ENCODE peak calls at places on chromosomes 3 and 15, in eight cellular contexts. P is OCI-LY7, F is heart left ventricle, Z is breast epithelium, Q is upper lobe of right lung, M is IMR-90, D is ovary, G is uterus. U is an unnamed sample.

GRCh38 chr15:93358171-93359036 is 269.4 kb upstream of the RGMA start:
- DNase-seq in Q (no peak), D (no peak), G (no peak), Z (no peak), P (no peak), M (no peak), F (no peak), U (no peak)

GRCh38 chr15:74885461-74885860 is 4.4 kb upstream of the MPI start:
- DNase-seq in F (no peak), D (no peak), P (no peak), Z (no peak), Q (no peak), M (no peak), G (no peak), U (no peak)

GRCh38 chr3:13022348-13023250 is 50.6 kb downstream of the IQSEC1 start:
- DNase-seq in P (peak), F (peak), Q (no peak), G (peak), D (peak), M (peak), Z (no peak), U (no peak)

GRCh38 chr15:47288794-47289193 is 428.5 kb upstream of the SEMA6D start:
- DNase-seq in D (no peak), Z (no peak), Q (no peak), M (no peak), F (no peak), P (no peak), G (no peak), U (no peak)

GRCh38 chr3:24548278-24548677 is 53.6 kb upstream of the THRB start:
- DNase-seq in Z (no peak), G (no peak), F (no peak), M (no peak), D (no peak), P (no peak), Q (no peak), U (no peak)

GRCh38 chr3:8518138-8518537 is 16.5 kb downstream of the LMCD1 start:
- DNase-seq in F (no peak), D (no peak), M (peak), Q (no peak), G (no peak), P (no peak), Z (no peak), U (no peak)

GRCh38 chr15:60379466-60380274 is 18.1 kb downstream of the ANXA2 start:
- DNase-seq in Z (no peak), F (no peak), D (no peak), G (no peak), Q (no peak), P (no peak), M (peak), U (peak)

GRCh38 chr3:128549283-128550112 is 56.5 kb upstream of the GATA2 start:
- DNase-seq in F (peak), Q (peak), G (peak), D (peak), M (peak), P (no peak), Z (peak), U (peak)

GRCh38 chr3:25897019-25897418 is 107.1 kb downstream of the OXSM start:
- DNase-seq in P (peak), M (no peak), G (no peak), Z (no peak), F (no peak), D (no peak), Q (no peak), U (no peak)

GRCh38 chr15:58584789-58585461 is 153.1 kb downstream of the LIPC start:
- DNase-seq in D (no peak), Z (no peak), Q (no peak), M (no peak), G (no peak), F (no peak), P (no peak), U (no peak)

GRCh38 chr3:3015472-3016089 is 94.6 kb downstream of the IL5RA start:
- DNase-seq in Z (no peak), D (no peak), G (no peak), F (no peak), Q (no peak), M (peak), P (no peak), U (no peak)

GRCh38 chr15:63636518-63637061 is 39.4 kb downstream of the FBXL22 start:
- DNase-seq in Z (no peak), G (no peak), Q (no peak), F (no peak), P (no peak), M (no peak), D (no peak), U (no peak)

GRCh38 chr3:31461441-31461840 is 71.3 kb upstream of the STT3B start:
- DNase-seq in P (no peak), D (no peak), Z (no peak), Q (no peak), M (no peak), G (no peak), F (no peak), U (no peak)

GRCh38 chr3:38608086-38608775 is 41.3 kb downstream of the SCN5A start:
- DNase-seq in Q (peak), M (no peak), G (no peak), Z (no peak), D (no peak), F (peak), P (no peak), U (no peak)

GRCh38 chr3:16595778-16596177 is 9.4 kb downstream of the DAZL start:
- DNase-seq in G (no peak), Z (no peak), Q (no peak), F (no peak), P (no peak), D (no peak), M (no peak), U (no peak)

GRCh38 chr3:64300790-64301423 is 75.6 kb upstream of the PRICKLE2 start:
- DNase-seq in Q (no peak), D (no peak), P (no peak), M (peak), Z (no peak), G (no peak), F (no peak), U (no peak)

GRCh38 chr3:135237371-135237770 is 442.3 kb downstream of the EPHB1 start:
- DNase-seq in G (no peak), M (no peak), Q (no peak), F (no peak), D (no peak), Z (no peak), P (no peak), U (no peak)

GRCh38 chr3:192220915-192221314 is 506.4 kb downstream of the FGF12 start:
- DNase-seq in Z (no peak), F (no peak), D (no peak), P (no peak), M (no peak), G (no peak), Q (no peak), U (no peak)

GRCh38 chr3:146464005-146464595 is 5.3 kb downstream of the PLSCR2 start:
- DNase-seq in M (peak), G (no peak), Q (no peak), Z (no peak), D (no peak), P (no peak), F (no peak), U (peak)

GRCh38 chr3:153252963-153253362 is 90.9 kb downstream of the RAP2B start:
- DNase-seq in G (no peak), P (no peak), F (no peak), M (peak), Z (no peak), Q (no peak), D (no peak), U (no peak)

GRCh38 chr15:51129513-51130197 is 34.9 kb upstream of the TNFAIP8L3 start:
- DNase-seq in Z (no peak), Q (no peak), G (no peak), M (no peak), F (no peak), P (no peak), D (no peak), U (no peak)

GRCh38 chr15:42378011-42378410 is 18.7 kb downstream of the CAPN3 start:
- DNase-seq in G (no peak), M (no peak), F (no peak), Q (no peak), D (no peak), Z (no peak), P (no peak), U (no peak)

GRCh38 chr3:154181127-154181691 is 60.0 kb downstream of the ARHGEF26 start:
- DNase-seq in D (no peak), Z (no peak), P (no peak), F (no peak), M (no peak), G (no peak), Q (no peak), U (peak)

GRCh38 chr3:150721285-150722130 is 17.8 kb upstream of the ERICH6 start:
- DNase-seq in D (no peak), M (peak), F (no peak), P (peak), Q (no peak), Z (no peak), G (no peak), U (peak)
- TF ChIP-seq CTCF in D (peak), M (peak), F (peak), P (peak), Q (peak), Z (peak), G (peak), U (peak)

GRCh38 chr15:90860450-90860849 is 7.9 kb upstream of the FURIN start:
- DNase-seq in F (no peak), M (no peak), D (no peak), G (no peak), P (no peak), Z (no peak), Q (no peak), U (no peak)
- H3K27ac ChIP-seq in F (no peak), M (no peak), D (no peak), G (no peak), P (no peak), Z (peak), Q (no peak), U (no peak)

GRCh38 chr15:45701108-45701507 is 66.3 kb downstream of the SQOR start:
- DNase-seq in G (no peak), D (no peak), M (no peak), P (no peak), Q (no peak), Z (no peak), F (no peak), U (no peak)

GRCh38 chr15:45702041-45702440 is 67.2 kb downstream of the SQOR start:
- DNase-seq in M (no peak), D (no peak), Q (no peak), Z (no peak), G (no peak), F (no peak), P (no peak), U (no peak)

GRCh38 chr15:45704329-45705249 is 69.8 kb downstream of the SQOR start:
- DNase-seq in G (peak), P (no peak), Z (no peak), F (no peak), Q (peak), D (no peak), M (peak), U (no peak)

GRCh38 chr15:45705510-45706473 is 71.0 kb downstream of the SQOR start:
- DNase-seq in P (peak), Z (peak), M (peak), D (peak), Q (peak), F (peak), G (peak), U (peak)

GRCh38 chr15:45703670-45704328 is 69.0 kb downstream of the SQOR start:
- DNase-seq in Z (no peak), D (no peak), M (no peak), F (no peak), P (no peak), G (no peak), Q (no peak), U (no peak)
- TF ChIP-seq CTCF in Z (no peak), D (no peak), M (peak), F (no peak), P (no peak), G (no peak), Q (peak), U (no peak)

GRCh38 chr3:70854108-70854507 is 541.7 kb upstream of the MDFIC2 start:
- DNase-seq in G (no peak), P (no peak), F (no peak), M (no peak), Q (no peak), D (no peak), Z (no peak), U (peak)
- H3K27ac ChIP-seq in G (no peak), P (no peak), F (no peak), M (no peak), Q (no peak), D (no peak), Z (no peak), U (no peak)

DNA sequence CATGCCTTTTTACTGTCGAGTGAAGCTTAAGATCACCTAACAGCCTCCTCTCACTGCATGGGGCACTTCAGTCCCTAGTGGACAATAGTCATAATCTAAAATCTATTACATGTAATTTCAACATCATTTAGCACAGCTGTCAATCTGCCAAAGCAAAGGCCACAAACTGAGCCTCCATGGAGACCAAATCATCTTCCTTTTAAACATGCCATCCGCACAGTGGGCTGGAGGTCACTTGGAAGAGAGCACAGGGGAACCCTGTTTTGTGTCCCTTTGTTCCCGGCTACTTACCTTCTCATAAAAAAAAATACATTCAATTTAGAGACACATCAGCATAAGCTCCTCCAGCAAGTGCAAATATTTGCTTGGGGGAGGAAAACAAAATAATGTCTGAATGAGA is 167.3 kb downstream of the SQOR start:
- DNase-seq in D (no peak), M (no peak), Q (no peak), F (no peak), G (no peak), P (no peak), Z (no peak), U (no peak)
- TF ChIP-seq CTCF in D (no peak), M (no peak), Q (no peak), F (no peak), G (no peak), P (no peak), Z (no peak), U (no peak)

GRCh38 chr3:129608087-129608935 is 1.8 kb upstream of the PLXND1 start:
- DNase-seq in Q (no peak), Z (no peak), F (peak), G (no peak), D (no peak), P (peak), M (peak), U (no peak)
- H3K27ac ChIP-seq in Q (peak), Z (peak), F (peak), G (peak), D (peak), P (no peak), M (no peak), U (no peak)

GRCh38 chr3:187714404-187714979 is 12.1 kb upstream of the RTP2 start:
- DNase-seq in G (peak), D (peak), P (peak), Q (no peak), M (peak), Z (peak), F (peak), U (peak)
- TF ChIP-seq CTCF in G (peak), D (peak), P (peak), Q (peak), M (peak), Z (peak), F (peak), U (peak)

DNA sequence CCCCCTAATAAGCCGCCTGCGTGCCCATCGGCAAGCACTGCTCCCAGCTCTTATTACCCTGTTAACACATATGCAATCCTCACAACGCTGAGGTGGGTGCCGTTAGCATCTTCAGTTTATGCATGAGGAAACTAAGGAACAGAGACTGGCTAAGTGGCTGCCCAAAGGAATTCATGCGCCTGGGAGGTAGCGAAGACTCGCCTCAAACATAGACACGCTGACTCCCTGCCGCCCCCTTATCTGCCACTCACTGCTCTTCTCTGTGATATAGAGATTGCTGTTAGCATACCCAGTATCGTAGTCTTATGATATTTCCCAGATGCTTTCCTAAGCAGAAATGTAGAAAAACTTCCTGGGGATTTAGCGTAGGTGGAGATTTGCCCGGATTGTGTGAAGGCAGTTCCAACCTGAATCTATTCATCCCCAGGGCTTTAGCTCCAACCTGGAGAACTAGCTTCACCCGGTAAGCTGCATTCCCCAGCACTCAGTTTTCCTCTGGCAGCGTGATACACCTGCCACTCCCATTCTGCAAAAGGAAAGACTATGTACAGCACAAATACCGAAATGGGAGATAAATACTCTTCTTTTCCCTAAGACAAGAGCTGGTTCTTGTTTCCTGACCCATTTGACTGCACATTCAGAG is 23.7 kb upstream of the CD47 start:
- DNase-seq in Q (no peak), G (no peak), F (no peak), P (no peak), Z (no peak), D (no peak), M (no peak), U (no peak)
- H3K27ac ChIP-seq in Q (no peak), G (no peak), F (no peak), P (no peak), Z (no peak), D (no peak), M (no peak), U (no peak)

U was measured in RWPE1.